ENCODE peak calls at places on chromosomes 12 and 14, in five cellular contexts. G is astrocyte of the spinal cord, K is GM12865, E is adipocyte, P is bronchial epithelial cell. N is an unnamed sample.

GRCh38 chr14:74347096-74347794 is 1.0 kb upstream of the VRTN start:
- DNase-seq in P (no peak), G (no peak), K (no peak), E (no peak), N (no peak)

GRCh38 chr12:95130096-95130495 is 56.7 kb upstream of the NR2C1 start:
- DNase-seq in P (no peak), E (no peak), G (peak; percentile 42), K (no peak), N (no peak)

GRCh38 chr14:86955955-86956354 is 1037.0 kb downstream of the GALC start:
- DNase-seq in K (no peak), G (no peak), P (no peak), E (no peak), N (no peak)

GRCh38 chr12:109877504-109878246 is 2.7 kb downstream of the GLTP start:
- DNase-seq in K (no peak), E (no peak), G (no peak), P (no peak), N (no peak)

GRCh38 chr12:124767075-124767821 is 96.4 kb downstream of the SCARB1 start:
- DNase-seq in K (peak; percentile 86), P (peak; percentile 28), G (peak; percentile 78), E (peak; percentile 86), N (peak; percentile 83)

GRCh38 chr14:103057372-103058208 is at the start of gene CDC42BPB:
- DNase-seq in P (peak; percentile 75), G (peak; percentile 89), K (peak; percentile 93), E (peak; percentile 97), N (peak; percentile 97)

GRCh38 chr12:2169964-2170363 is 117.2 kb downstream of the CACNA1C start:
- DNase-seq in E (peak; percentile 42), K (no peak), G (peak; percentile 33), P (no peak), N (no peak)

GRCh38 chr12:55658635-55659391 is 22.1 kb downstream of the OR10P1 start:
- DNase-seq in K (no peak), G (no peak), E (no peak), P (peak; percentile 30), N (no peak)

GRCh38 chr12:15939111-15939510 is 28.0 kb downstream of the DERA start:
- DNase-seq in G (no peak), K (peak; percentile 7), P (no peak), E (no peak), N (no peak)

GRCh38 chr12:105696-106095 is 39.1 kb downstream of the IQSEC3 start:
- DNase-seq in E (no peak), P (no peak), K (peak; percentile 10), G (no peak), N (no peak)

DNA sequence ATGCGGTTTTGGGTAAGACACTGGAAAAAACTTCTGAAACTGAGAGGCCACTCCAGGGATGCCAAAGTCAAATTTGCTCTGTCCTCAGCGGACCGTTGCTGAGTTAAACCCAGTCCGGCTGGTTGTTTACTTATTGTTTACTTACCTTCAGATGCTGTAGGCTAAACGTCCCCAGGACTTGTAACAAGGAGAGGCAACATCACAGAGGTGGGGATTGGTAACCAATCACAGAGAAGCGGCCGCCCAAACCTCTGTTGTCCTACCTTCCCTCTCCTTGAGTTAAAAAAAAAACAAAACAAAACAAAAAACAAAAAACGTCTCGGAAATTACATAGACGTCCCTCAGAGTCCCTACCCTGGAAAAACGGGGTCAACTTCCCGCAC is 380 bp downstream of the ANO2 start:
- DNase-seq in E (peak; percentile 34), P (no peak), K (no peak), G (no peak), N (peak; percentile 21)
- H3K4me3 ChIP-seq in E (peak overlapping the region; percentile 76), P (peak overlapping the region; percentile 17), K (no peak overlapping the region), G (peak overlapping the region; percentile 32), N (peak overlapping the region; percentile 42)

GRCh38 chr14:48553443-48553842 is 878.0 kb upstream of the MDGA2 start:
- DNase-seq in K (no peak), P (no peak), E (no peak), G (no peak), N (no peak)
- H3K4me3 ChIP-seq in K (no peak overlapping the region), P (no peak overlapping the region), E (no peak overlapping the region), G (no peak overlapping the region), N (no peak overlapping the region)

GRCh38 chr12:49548822-49549648 is 10.2 kb downstream of the KCNH3 start:
- DNase-seq in E (peak; percentile 36), G (no peak), P (no peak), K (no peak), N (peak; percentile 47)
- H3K4me3 ChIP-seq in E (peak overlapping the region; percentile 57), G (peak overlapping the region; percentile 21), P (peak overlapping the region; percentile 4), K (no peak overlapping the region), N (peak overlapping the region; percentile 31)

GRCh38 chr12:47078733-47079364 is 572 bp upstream of the PCED1B start:
- DNase-seq in G (no peak), K (no peak), P (no peak), E (peak; percentile 52), N (no peak)
- H3K4me3 ChIP-seq in G (peak overlapping the region; percentile 69), K (no peak overlapping the region), P (peak overlapping the region; percentile 61), E (peak overlapping the region; percentile 89), N (peak overlapping the region; percentile 90)

GRCh38 chr12:93738199-93739058 is 61.3 kb downstream of the CRADD start:
- DNase-seq in E (no peak), K (no peak), G (no peak), P (no peak), N (no peak)

GRCh38 chr12:93740721-93741120 is 63.5 kb downstream of the CRADD start:
- DNase-seq in K (no peak), P (no peak), G (no peak), E (no peak), N (no peak)

GRCh38 chr12:93734784-93735183 is 57.6 kb downstream of the CRADD start:
- DNase-seq in P (no peak), K (no peak), E (no peak), G (peak; percentile 24), N (no peak)

GRCh38 chr12:93736640-93737178 is 59.5 kb downstream of the CRADD start:
- DNase-seq in G (no peak), P (no peak), E (no peak), K (no peak), N (no peak)

GRCh38 chr12:93737457-93738198 is 60.5 kb downstream of the CRADD start:
- DNase-seq in G (no peak), K (no peak), E (no peak), P (no peak), N (no peak)
- H3K4me3 ChIP-seq in G (no peak overlapping the region), K (no peak overlapping the region), E (peak overlapping the region; percentile 64), P (no peak overlapping the region), N (no peak overlapping the region)

GRCh38 chr12:103572312-103572711 is 14.8 kb upstream of the STAB2 start:
- DNase-seq in K (no peak), P (no peak), E (no peak), G (no peak), N (no peak)

GRCh38 chr12:103571286-103571685 is 15.8 kb upstream of the STAB2 start:
- DNase-seq in K (no peak), P (peak; percentile 33), G (peak; percentile 4), E (no peak), N (peak; percentile 18)

GRCh38 chr12:103566398-103566797 is 20.7 kb upstream of the STAB2 start:
- DNase-seq in G (no peak), P (no peak), E (no peak), K (no peak), N (no peak)

GRCh38 chr12:103569278-103569677 is 17.8 kb upstream of the STAB2 start:
- DNase-seq in K (no peak), P (no peak), E (no peak), G (no peak), N (no peak)
- H3K4me3 ChIP-seq in K (no peak overlapping the region), P (no peak overlapping the region), E (no peak overlapping the region), G (no peak overlapping the region), N (no peak overlapping the region)

GRCh38 chr14:68145539-68145938 is 326.0 kb downstream of the RAD51B start:
- DNase-seq in P (no peak), G (peak; percentile 55), E (peak; percentile 26), K (no peak), N (peak; percentile 58)

GRCh38 chr14:68145036-68145435 is 325.5 kb downstream of the RAD51B start:
- DNase-seq in G (no peak), E (no peak), K (no peak), P (no peak), N (no peak)

GRCh38 chr14:68143341-68143807 is 323.8 kb downstream of the RAD51B start:
- DNase-seq in G (peak; percentile 78), K (no peak), E (peak; percentile 23), P (no peak), N (peak; percentile 80)

GRCh38 chr14:68141531-68142088 is 322.0 kb downstream of the RAD51B start:
- DNase-seq in P (peak; percentile 80), G (peak; percentile 29), E (peak; percentile 70), K (no peak), N (peak; percentile 69)

DNA sequence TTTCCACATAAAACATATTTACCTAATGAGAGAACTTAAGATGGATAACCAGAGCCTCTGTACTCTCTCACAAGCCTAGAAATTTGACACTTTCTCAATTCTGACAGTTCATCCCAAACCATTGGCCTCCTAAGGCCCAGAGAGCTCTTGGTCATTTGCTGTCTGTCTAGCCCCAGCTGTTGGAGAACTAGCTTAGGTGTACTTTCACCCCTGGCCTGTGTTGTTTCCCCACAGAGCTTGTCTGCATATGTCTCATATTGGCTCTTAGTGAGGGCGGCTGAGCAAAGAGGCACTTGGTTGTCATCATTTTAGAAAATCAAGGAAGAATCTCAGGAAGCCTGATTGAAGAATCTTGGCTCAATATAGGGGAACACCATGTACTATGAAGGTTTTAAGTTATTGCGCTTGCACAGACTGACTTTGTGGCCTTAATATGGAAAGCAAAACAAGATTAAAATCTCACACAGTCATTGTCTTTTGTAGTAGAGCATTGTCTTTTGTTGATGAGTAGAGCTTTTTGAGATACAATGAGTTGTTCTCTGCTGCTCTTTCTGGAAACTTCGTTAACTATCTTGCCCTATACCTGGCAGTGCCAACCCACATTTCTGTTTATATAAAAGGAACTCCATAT is 324.6 kb downstream of the RAD51B start:
- DNase-seq in P (no peak), K (no peak), E (peak; percentile 53), G (peak; percentile 61), N (peak; percentile 47)
- H3K4me3 ChIP-seq in P (no peak overlapping the region), K (no peak overlapping the region), E (no peak overlapping the region), G (no peak overlapping the region), N (no peak overlapping the region)

DNA sequence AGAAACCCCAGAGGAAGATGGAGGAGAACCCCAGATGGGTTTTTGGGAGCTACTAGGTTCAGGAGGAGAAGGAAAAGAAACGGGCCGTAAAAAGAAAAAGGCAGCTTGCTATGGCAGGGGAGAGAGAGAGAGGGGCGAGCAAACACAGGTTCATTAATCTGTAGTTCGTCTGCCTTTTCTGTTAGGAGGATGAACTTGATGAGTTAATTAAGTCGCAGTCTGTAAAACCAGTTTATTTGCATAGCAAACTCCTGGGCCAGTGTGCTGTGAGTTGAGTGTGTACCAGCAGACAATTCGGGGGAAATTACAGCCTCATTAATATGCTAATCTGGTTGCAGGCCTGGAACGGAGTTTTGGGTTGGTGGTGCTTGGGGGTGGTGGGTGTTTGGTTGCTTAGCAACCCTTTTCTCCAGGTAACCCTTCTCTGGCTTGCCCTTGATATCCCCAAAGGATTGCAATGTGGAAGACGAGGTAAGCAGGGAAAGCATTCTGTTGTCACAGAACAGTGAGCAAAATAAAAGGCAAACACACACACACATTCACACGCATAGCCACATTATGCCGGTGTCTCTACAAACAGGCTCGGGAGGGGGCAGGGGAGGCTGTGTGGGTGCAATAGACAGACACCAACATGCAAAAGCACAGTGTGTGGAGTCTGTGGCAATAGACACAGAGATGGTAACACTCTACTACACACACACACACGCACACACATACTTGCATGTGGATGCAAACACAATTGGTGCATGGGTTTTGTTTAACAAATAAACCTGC is 29.2 kb upstream of the LHX5 start:
- DNase-seq in G (no peak), E (no peak), P (no peak), K (no peak), N (no peak)
- H3K4me3 ChIP-seq in G (no peak overlapping the region), E (no peak overlapping the region), P (no peak overlapping the region), K (no peak overlapping the region), N (no peak overlapping the region)